ENCODE peak calls at places on chromosomes 5 and 9, in seven cellular contexts. A is caudate nucleus, V is upper lobe of right lung, X is H54, D is HuH-7.5, E is germinal center, C is NCI-H748 treated with DMSO at 0.1 percent for 48 hours. Z is an unnamed sample.
A peak's percentile ranks its signal among the peaks of the same experiment; 100 is the strongest.

GRCh38 chr5:134524826-134525686 is at the start of gene JADE2:
- DNase-seq in A (peak; percentile 78), V (peak; percentile 90), X (peak; percentile 68), D (peak; percentile 64), E (peak; percentile 87), C (peak; percentile 30), Z (peak; percentile 75)

GRCh38 chr5:67187318-67187717 is 9.3 kb downstream of the CD180 start:
- DNase-seq in A (no peak), V (no peak), X (no peak), D (no peak), E (peak; percentile 68), C (no peak), Z (no peak)

GRCh38 chr5:153831976-153832375 is 206.7 kb downstream of the FAM114A2 start:
- DNase-seq in A (no peak), V (no peak), X (peak; percentile 13), D (no peak), E (peak; percentile 34), C (no peak), Z (no peak)

GRCh38 chr9:99158629-99159028 is 53.7 kb downstream of the TGFBR1 start:
- DNase-seq in A (no peak), V (no peak), X (no peak), D (no peak), E (no peak), C (no peak), Z (no peak)

GRCh38 chr9:109733690-109734089 is 46.3 kb upstream of the PALM2AKAP2 start:
- DNase-seq in A (no peak), V (no peak), X (no peak), D (no peak), E (no peak), C (no peak), Z (no peak)

GRCh38 chr9:71710856-71711255 is 57.5 kb downstream of the CEMIP2 start:
- DNase-seq in A (no peak), V (no peak), X (no peak), D (no peak), E (no peak), C (no peak), Z (no peak)

GRCh38 chr5:78964889-78965288 is 20.2 kb downstream of the ARSB start:
- DNase-seq in A (no peak), V (no peak), X (peak; percentile 6), D (no peak), E (no peak), C (peak; percentile 26), Z (no peak)

GRCh38 chr9:112380102-112380581 is at the start of gene HSDL2:
- DNase-seq in A (no peak), V (no peak), X (peak; percentile 13), D (no peak), E (peak; percentile 21), C (no peak), Z (peak; percentile 52)

GRCh38 chr5:74424162-74424868 is 216.2 kb downstream of the ENC1 start:
- DNase-seq in A (no peak), V (no peak), X (no peak), D (no peak), E (no peak), C (no peak), Z (no peak)

GRCh38 chr9:106560540-106560939 is 302.4 kb upstream of the ZNF462 start:
- DNase-seq in A (no peak), V (no peak), X (no peak), D (no peak), E (no peak), C (no peak), Z (no peak)

GRCh38 chr5:169164481-169164925 is 136.4 kb downstream of the SLIT3 start:
- DNase-seq in A (no peak), V (no peak), X (peak; percentile 51), D (no peak), E (no peak), C (no peak), Z (peak; percentile 74)

GRCh38 chr9:77901771-77902170 is 129.8 kb downstream of the GNAQ start:
- DNase-seq in A (no peak), V (no peak), X (no peak), D (no peak), E (no peak), C (no peak), Z (no peak)

GRCh38 chr5:170632985-170633234 is 129.1 kb downstream of the KCNIP1 start:
- DNase-seq in A (no peak), V (peak; percentile 76), X (no peak), D (peak; percentile 75), E (peak; percentile 77), C (no peak), Z (peak; percentile 45)

GRCh38 chr5:38666668-38667498 is 110.4 kb upstream of the LIFR start:
- DNase-seq in A (no peak), V (peak; percentile 65), X (no peak), D (peak; percentile 37), E (peak; percentile 10), C (peak; percentile 36), Z (peak; percentile 68)

GRCh38 chr9:37944266-37944650 is 40.3 kb upstream of the SLC25A51 start:
- DNase-seq in A (no peak), V (no peak), X (no peak), D (no peak), E (no peak), C (no peak), Z (no peak)

GRCh38 chr9:89623925-89624420 is 19.2 kb downstream of the GADD45G start:
- DNase-seq in A (peak; percentile 38), V (peak; percentile 85), X (no peak), D (no peak), E (no peak), C (no peak), Z (peak; percentile 30)

GRCh38 chr5:104778-105296 is 12.9 kb downstream of the PLEKHG4B start:
- DNase-seq in A (no peak), V (no peak), X (no peak), D (no peak), E (no peak), C (no peak), Z (no peak)

Z was measured in stomach.